ENCODE peak calls at places on chromosomes 1 and 21, in seven cellular contexts. V, C, U, Z, N, Y and M are unnamed samples.

GRCh38 chr1:4395676-4396075 is 258.7 kb upstream of the AJAP1 start:
- DNase-seq in V (no peak), C (no peak), U (no peak), Z (no peak), N (no peak), Y (no peak), M (no peak)

GRCh38 chr1:113758631-113759340 is 500 bp downstream of the PHTF1 start:
- DNase-seq in V (no peak), C (peak; percentile 84), U (peak; percentile 64), Z (peak; percentile 42), N (peak; percentile 80), Y (peak; percentile 68), M (peak; percentile 24)

GRCh38 chr21:35652872-35653271 is 407.5 kb downstream of the SETD4 start:
- DNase-seq in V (no peak), C (no peak), U (no peak), Z (no peak), N (no peak), Y (no peak), M (no peak)

GRCh38 chr1:43879414-43879813 is 54.2 kb upstream of the ARTN start:
- DNase-seq in V (no peak), C (no peak), U (no peak), Z (no peak), N (no peak), Y (no peak), M (peak; percentile 79)

GRCh38 chr1:206674745-206675175 is 9.9 kb upstream of the MAPKAPK2 start:
- DNase-seq in V (peak; percentile 58), C (no peak), U (no peak), Z (no peak), N (no peak), Y (no peak), M (peak; percentile 100)

GRCh38 chr21:28699186-28699585 is 293.5 kb downstream of the LTN1 start:
- DNase-seq in V (no peak), C (no peak), U (no peak), Z (no peak), N (no peak), Y (no peak), M (no peak)

GRCh38 chr1:101317590-101317989 is 80.8 kb downstream of the S1PR1 start:
- DNase-seq in V (no peak), C (no peak), U (peak; percentile 42), Z (no peak), N (peak; percentile 36), Y (no peak), M (no peak)

GRCh38 chr1:180947901-180948311 is 35.2 kb downstream of the KIAA1614 start:
- DNase-seq in V (no peak), C (no peak), U (no peak), Z (no peak), N (no peak), Y (no peak), M (no peak)

GRCh38 chr1:153804112-153804511 is 28.9 kb downstream of the SLC27A3 start:
- DNase-seq in V (no peak), C (no peak), U (no peak), Z (no peak), N (no peak), Y (no peak), M (no peak)

GRCh38 chr1:158730453-158730852 is 9.9 kb upstream of the OR6K3 start:
- DNase-seq in V (no peak), C (no peak), U (no peak), Z (no peak), N (no peak), Y (no peak), M (no peak)

GRCh38 chr1:109399326-109399957 is 1.7 kb upstream of the SORT1 start:
- DNase-seq in V (no peak), C (peak; percentile 54), U (no peak), Z (peak; percentile 56), N (no peak), Y (peak; percentile 77), M (peak; percentile 29)

GRCh38 chr21:37878946-37879660 is 37.2 kb downstream of the KCNJ6 start:
- DNase-seq in V (peak; percentile 99), C (peak; percentile 32), U (no peak), Z (no peak), N (no peak), Y (no peak), M (peak; percentile 93)

GRCh38 chr1:202058001-202058908 is 47.9 kb downstream of the ELF3 start:
- DNase-seq in V (no peak), C (peak; percentile 14), U (no peak), Z (no peak), N (no peak), Y (no peak), M (peak; percentile 45)

GRCh38 chr1:108732398-108732797 is 14.1 kb upstream of the STXBP3 start:
- DNase-seq in V (no peak), C (no peak), U (no peak), Z (no peak), N (no peak), Y (no peak), M (no peak)

GRCh38 chr1:174058639-174059038 is 36.5 kb upstream of the RC3H1 start:
- DNase-seq in V (no peak), C (no peak), U (no peak), Z (no peak), N (no peak), Y (no peak), M (peak; percentile 30)

GRCh38 chr1:25642710-25643109 is 26.1 kb downstream of the MAN1C1 start:
- DNase-seq in V (no peak), C (no peak), U (peak; percentile 67), Z (peak; percentile 86), N (no peak), Y (no peak), M (peak; percentile 39)

GRCh38 chr1:35220976-35221375 is 28.0 kb upstream of the SFPQ start:
- DNase-seq in V (no peak), C (peak; percentile 68), U (peak; percentile 31), Z (peak; percentile 21), N (peak; percentile 55), Y (peak; percentile 46), M (no peak)

GRCh38 chr21:45800339-45801080 is 157.0 kb downstream of the PCBP3 start:
- DNase-seq in V (no peak), C (no peak), U (no peak), Z (no peak), N (no peak), Y (no peak), M (no peak)

GRCh38 chr1:77682442-77683141 is at the start of gene ZZZ3:
- DNase-seq in V (peak; percentile 79), C (peak; percentile 94), U (peak; percentile 94), Z (peak; percentile 90), N (peak; percentile 95), Y (peak; percentile 98), M (peak; percentile 77)

GRCh38 chr1:77683836-77684148 is 1.3 kb upstream of the ZZZ3 start:
- DNase-seq in V (no peak), C (no peak), U (no peak), Z (no peak), N (no peak), Y (no peak), M (no peak)

GRCh38 chr1:77680173-77680572 is 2.3 kb downstream of the ZZZ3 start:
- DNase-seq in V (no peak), C (no peak), U (no peak), Z (no peak), N (no peak), Y (no peak), M (no peak)

GRCh38 chr1:77683142-77683835 is 831 bp upstream of the ZZZ3 start:
- DNase-seq in V (peak; percentile 44), C (peak; percentile 90), U (peak; percentile 95), Z (peak; percentile 94), N (peak; percentile 96), Y (peak; percentile 95), M (peak; percentile 81)

DNA sequence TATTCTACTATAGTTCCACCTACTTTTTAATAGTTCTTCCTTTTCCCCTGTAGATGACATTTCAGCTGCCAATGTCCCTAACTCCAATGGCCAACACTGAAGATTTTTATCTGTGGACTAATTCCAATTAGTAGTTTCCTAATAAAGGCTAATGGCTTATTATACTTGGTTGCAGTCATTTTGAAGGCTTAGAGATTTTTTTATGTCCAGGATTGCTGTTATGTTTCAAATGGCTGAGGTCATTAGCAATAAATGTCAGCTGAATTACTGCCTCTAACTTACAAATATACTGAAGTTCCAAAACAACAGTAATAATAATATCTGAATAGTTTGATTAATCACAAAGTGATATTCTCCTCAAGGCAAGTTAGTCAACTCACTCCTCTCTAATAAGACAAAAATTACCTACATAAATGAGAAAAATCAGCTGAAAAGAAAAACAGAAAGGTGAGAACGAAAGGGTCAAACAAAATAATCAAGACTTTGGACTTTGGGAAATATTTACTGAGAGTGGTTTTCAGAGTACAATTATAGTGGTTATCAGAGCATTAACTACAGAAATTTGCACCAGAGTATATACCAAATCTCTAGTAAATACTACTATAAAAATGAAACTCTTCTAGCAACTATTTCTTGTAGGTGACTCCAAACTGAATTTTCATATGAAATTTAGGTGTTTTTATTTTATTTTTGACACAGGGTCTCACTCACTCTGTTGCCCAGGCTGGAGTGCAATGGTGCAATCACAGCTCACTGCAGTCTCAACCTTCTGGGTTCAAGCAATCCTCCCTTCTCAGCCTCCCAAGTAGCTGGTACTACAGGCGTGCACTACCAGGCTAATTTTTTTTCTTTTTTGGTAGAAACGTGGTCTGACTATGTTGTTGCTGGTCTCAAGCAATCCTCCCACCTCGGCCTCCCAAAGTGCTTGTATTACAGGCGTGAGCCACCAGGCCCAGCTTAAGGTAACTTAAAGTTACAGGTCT is 3.5 kb downstream of the ZZZ3 start:
- DNase-seq in V (no peak), C (no peak), U (no peak), Z (no peak), N (no peak), Y (no peak), M (no peak)
- H4K20me1 ChIP-seq in V (peaks cover 4% of the 10 kb centered on the region), C (no peaks in the 10 kb centered on the region), U (peaks cover 68% of the 10 kb centered on the region), Z (peaks cover 37% of the 10 kb centered on the region), N (no peaks in the 10 kb centered on the region), Y (peaks cover 15% of the 10 kb centered on the region), M (peaks cover 64% of the 10 kb centered on the region)

GRCh38 chr1:22115281-22115680 is 27.6 kb downstream of the WNT4 start:
- DNase-seq in V (no peak), C (no peak), U (no peak), Z (no peak), N (peak; percentile 19), Y (no peak), M (no peak)
- H4K20me1 ChIP-seq in V (peaks cover 37% of the 10 kb centered on the region), C (peaks cover 28% of the 10 kb centered on the region), U (peaks cover 72% of the 10 kb centered on the region), Z (peaks cover 4% of the 10 kb centered on the region), N (no peaks in the 10 kb centered on the region), Y (no peaks in the 10 kb centered on the region), M (peaks cover 98% of the 10 kb centered on the region)

GRCh38 chr1:39158330-39159086 is 46.0 kb upstream of the MACF1 start:
- DNase-seq in V (no peak), C (peak; percentile 76), U (no peak), Z (no peak), N (peak; percentile 84), Y (no peak), M (peak; percentile 77)

GRCh38 chr1:39157304-39157703 is 47.2 kb upstream of the MACF1 start:
- DNase-seq in V (no peak), C (no peak), U (no peak), Z (no peak), N (no peak), Y (no peak), M (no peak)

GRCh38 chr1:39163469-39163868 is 41.0 kb upstream of the MACF1 start:
- DNase-seq in V (no peak), C (no peak), U (no peak), Z (no peak), N (no peak), Y (no peak), M (no peak)

GRCh38 chr1:39159224-39160036 is 45.1 kb upstream of the MACF1 start:
- DNase-seq in V (peak; percentile 76), C (no peak), U (no peak), Z (no peak), N (peak; percentile 64), Y (no peak), M (peak; percentile 85)

GRCh38 chr1:39160703-39161102 is 43.8 kb upstream of the MACF1 start:
- DNase-seq in V (no peak), C (no peak), U (no peak), Z (no peak), N (no peak), Y (no peak), M (no peak)
- H4K20me1 ChIP-seq in V (peaks cover 3% of the 10 kb centered on the region), C (no peaks in the 10 kb centered on the region), U (peaks cover 3% of the 10 kb centered on the region), Z (no peaks in the 10 kb centered on the region), N (no peaks in the 10 kb centered on the region), Y (no peaks in the 10 kb centered on the region), M (peaks cover 80% of the 10 kb centered on the region)

GRCh38 chr1:1026599-1027413 is 6.9 kb downstream of the AGRN start:
- DNase-seq in V (no peak), C (no peak), U (no peak), Z (no peak), N (no peak), Y (no peak), M (no peak)
- H4K20me1 ChIP-seq in V (peaks cover 7% of the 10 kb centered on the region), C (peaks cover 27% of the 10 kb centered on the region), U (peaks cover 47% of the 10 kb centered on the region), Z (no peaks in the 10 kb centered on the region), N (peaks cover 3% of the 10 kb centered on the region), Y (no peaks in the 10 kb centered on the region), M (peaks cover 87% of the 10 kb centered on the region)